ENCODE peak calls at places on chromosomes 3 and 15, in four cellular contexts. P is NCI-H1694, O is GM12865, E is stomach. R is an unnamed sample.

GRCh38 chr15:82742134-82742533 is 32.5 kb upstream of the AP3B2 start:
- DNase-seq in P (no peak), O (no peak), E (no peak), R (no peak)

GRCh38 chr3:186461141-186461540 is 83.0 kb downstream of the CRYGS start:
- DNase-seq in P (no peak), O (no peak), E (no peak), R (no peak)

GRCh38 chr3:99373088-99373875 is 265.1 kb upstream of the COL8A1 start:
- DNase-seq in P (no peak), O (no peak), E (no peak), R (no peak)

GRCh38 chr3:15440891-15441290 is 13.5 kb downstream of the EAF1 start:
- DNase-seq in P (no peak), O (no peak), E (no peak), R (no peak)

GRCh38 chr3:98645039-98645438 is 51.6 kb upstream of the CPOX start:
- DNase-seq in P (no peak), O (no peak), E (no peak), R (no peak)

GRCh38 chr3:36892457-36893136 is 52.3 kb downstream of the TRANK1 start:
- DNase-seq in P (no peak), O (no peak), E (no peak), R (no peak)

GRCh38 chr3:33544126-33544525 is 103.9 kb upstream of the UBP1 start:
- DNase-seq in P (no peak), O (no peak), E (no peak), R (no peak)

GRCh38 chr3:53264718-53265117 is 8.9 kb upstream of the TKT start:
- DNase-seq in P (no peak), O (no peak), E (peak), R (no peak)

GRCh38 chr15:56428821-56429458 is 36.0 kb downstream of the MNS1 start:
- DNase-seq in P (peak), O (peak), E (no peak), R (peak)

GRCh38 chr3:159941043-159941994 is 47.3 kb upstream of the IL12A start:
- DNase-seq in P (no peak), O (peak), E (no peak), R (no peak)

GRCh38 chr3:146823622-146824021 is 218.5 kb upstream of the PLSCR5 start:
- DNase-seq in P (no peak), O (no peak), E (no peak), R (no peak)

GRCh38 chr15:98400120-98400519 is 248.2 kb upstream of the IGF1R start:
- DNase-seq in P (no peak), O (no peak), E (no peak), R (no peak)

GRCh38 chr3:136142592-136142991 is 53.5 kb downstream of the MSL2 start:
- DNase-seq in P (no peak), O (no peak), E (no peak), R (peak)

GRCh38 chr3:136858381-136858780 is 3.6 kb upstream of the NCK1 start:
- DNase-seq in P (no peak), O (no peak), E (no peak), R (no peak)

GRCh38 chr15:97747342-97747741 is 213.2 kb upstream of the ARRDC4 start:
- DNase-seq in P (no peak), O (no peak), E (no peak), R (no peak)

GRCh38 chr3:69865920-69866679 is 126.8 kb downstream of the MITF start:
- DNase-seq in P (no peak), O (no peak), E (peak), R (no peak)

GRCh38 chr3:170787464-170787863 is 82.5 kb downstream of the RPL22L1 start:
- DNase-seq in P (no peak), O (no peak), E (no peak), R (no peak)

GRCh38 chr3:120094776-120095225 is 554 bp upstream of the GSK3B start:
- DNase-seq in P (peak), O (peak), E (peak), R (peak)

GRCh38 chr15:65767264-65767595 is 24.9 kb downstream of the DENND4A start:
- DNase-seq in P (no peak), O (no peak), E (no peak), R (no peak)

GRCh38 chr15:100039994-100040393 is 301.8 kb downstream of the ADAMTS17 start:
- DNase-seq in P (no peak), O (no peak), E (no peak), R (no peak)

GRCh38 chr15:90402230-90402629 is 14.2 kb downstream of the IQGAP1 start:
- DNase-seq in P (peak), O (no peak), E (no peak), R (no peak)

GRCh38 chr15:77454956-77455355 is 34.3 kb downstream of the HMG20A start:
- DNase-seq in P (no peak), O (no peak), E (no peak), R (no peak)

GRCh38 chr3:98013428-98014349 is 21.4 kb downstream of the GABRR3 start:
- DNase-seq in P (no peak), O (no peak), E (no peak), R (no peak)

GRCh38 chr3:34678580-34678979 is 880.1 kb downstream of the PDCD6IP start:
- DNase-seq in P (no peak), O (no peak), E (no peak), R (no peak)

GRCh38 chr15:66772967-66773873 is 71.2 kb downstream of the SMAD6 start:
- DNase-seq in P (no peak), O (no peak), E (peak), R (no peak)

GRCh38 chr3:41267975-41268640 is 68.8 kb downstream of the CTNNB1 start:
- DNase-seq in P (no peak), O (no peak), E (no peak), R (no peak)

GRCh38 chr15:53611145-53611920 is 148.1 kb downstream of the WDR72 start:
- DNase-seq in P (no peak), O (no peak), E (no peak), R (no peak)

GRCh38 chr3:135226057-135226456 is 431.0 kb downstream of the EPHB1 start:
- DNase-seq in P (no peak), O (peak), E (no peak), R (no peak)

GRCh38 chr15:53978248-53978906 is at the start of gene UNC13C:
- DNase-seq in P (no peak), O (peak), E (peak), R (no peak)

GRCh38 chr3:142723968-142724681 is at the start of gene TRPC1:
- DNase-seq in P (peak), O (peak), E (peak), R (peak)

GRCh38 chr15:58469432-58470353 is 37.9 kb downstream of the LIPC start:
- DNase-seq in P (no peak), O (peak), E (peak), R (no peak)

GRCh38 chr3:98806583-98806982 is 43.4 kb downstream of the ST3GAL6 start:
- DNase-seq in P (no peak), O (no peak), E (no peak), R (no peak)

GRCh38 chr15:40357723-40358491 is at the start of gene DISP2:
- DNase-seq in P (peak), O (peak), E (peak), R (no peak)

GRCh38 chr3:38404286-38404685 is 49.4 kb upstream of the ACVR2B start:
- DNase-seq in P (no peak), O (no peak), E (no peak), R (no peak)

GRCh38 chr3:39809995-39810595 is 686 bp downstream of the MYRIP start:
- DNase-seq in P (no peak), O (no peak), E (peak), R (no peak)

GRCh38 chr3:14120111-14120920 is 4.4 kb downstream of the CHCHD4 start:
- DNase-seq in P (no peak), O (no peak), E (no peak), R (no peak)

GRCh38 chr3:78894787-78895186 is 873.0 kb downstream of the ROBO1 start:
- DNase-seq in P (no peak), O (no peak), E (no peak), R (no peak)

GRCh38 chr3:190883973-190884832 is 21.7 kb upstream of the GMNC start:
- DNase-seq in P (peak), O (peak), E (peak), R (peak)